ENCODE peak calls at places on chromosomes 1 and 21, in nine cellular contexts. X, F, K, D, T, I, H, E and L are unnamed samples.

GRCh38 chr1:67647814-67648358 is 37.1 kb upstream of the GADD45A start:
- DNase-seq in K (no peak), T (no peak), F (no peak), I (no peak), H (no peak), D (no peak), X (no peak), E (peak; percentile 19), L (no peak)

GRCh38 chr1:192631749-192632148 is 4.2 kb upstream of the RGS13 start:
- DNase-seq in K (no peak), F (no peak), I (no peak), H (no peak), D (no peak), E (no peak), X (no peak), T (no peak), L (no peak)

GRCh38 chr1:119348941-119349340 is 19.6 kb upstream of the HAO2 start:
- DNase-seq in H (no peak), K (no peak), E (peak; percentile 64), I (no peak), F (no peak), X (no peak), T (no peak), D (no peak), L (no peak)

GRCh38 chr1:207826557-207827487 is 75.0 kb downstream of the CD46 start:
- DNase-seq in F (no peak), K (no peak), I (peak; percentile 66), T (peak; percentile 69), H (no peak), D (peak; percentile 52), X (no peak), E (no peak), L (no peak)

GRCh38 chr1:202016022-202016624 is 5.7 kb downstream of the ELF3 start:
- DNase-seq in F (no peak), E (no peak), D (no peak), T (peak; percentile 57), H (no peak), K (no peak), I (no peak), X (no peak), L (no peak)

GRCh38 chr1:38071530-38072266 is 25.1 kb upstream of the POU3F1 start:
- DNase-seq in K (no peak), I (peak; percentile 28), F (peak; percentile 26), T (no peak), D (no peak), X (no peak), E (no peak), H (no peak), L (no peak)

GRCh38 chr1:3530931-3531818 is 76.7 kb downstream of the ARHGEF16 start:
- DNase-seq in E (peak; percentile 93), D (peak; percentile 89), T (peak; percentile 81), H (peak; percentile 86), K (peak; percentile 92), I (peak; percentile 54), F (peak; percentile 69), X (no peak), L (peak; percentile 84)

GRCh38 chr1:30419246-30419720 is 304.1 kb downstream of the MATN1 start:
- DNase-seq in I (no peak), X (no peak), F (no peak), H (no peak), D (no peak), T (no peak), E (peak; percentile 79), K (no peak), L (no peak)

GRCh38 chr1:45282346-45282745 is 44.3 kb upstream of the HPDL start:
- DNase-seq in T (no peak), I (peak; percentile 78), D (no peak), K (no peak), F (no peak), E (no peak), H (no peak), X (no peak), L (no peak)

GRCh38 chr1:165629848-165630628 is 996 bp upstream of the MGST3 start:
- DNase-seq in F (no peak), X (no peak), K (no peak), E (no peak), D (no peak), H (no peak), T (no peak), I (no peak), L (no peak)

GRCh38 chr1:43711524-43712386 is 4.4 kb downstream of the ST3GAL3 start:
- DNase-seq in K (no peak), D (no peak), X (no peak), E (no peak), F (peak; percentile 79), T (no peak), H (no peak), I (peak; percentile 66), L (no peak)

GRCh38 chr1:85957760-85958159 is 198.8 kb downstream of the COL24A1 start:
- DNase-seq in D (no peak), E (no peak), I (no peak), T (no peak), K (no peak), X (no peak), F (no peak), H (no peak), L (no peak)

GRCh38 chr21:21688877-21689276 is 690.7 kb downstream of the NCAM2 start:
- DNase-seq in D (no peak), F (no peak), X (no peak), I (no peak), H (no peak), T (no peak), K (peak; percentile 46), E (no peak), L (no peak)

GRCh38 chr1:154419620-154420020 is 14.5 kb downstream of the IL6R start:
- DNase-seq in I (peak; percentile 96), K (no peak), E (peak; percentile 97), T (peak; percentile 79), H (peak; percentile 90), F (peak; percentile 81), X (peak; percentile 33), D (peak; percentile 97), L (peak; percentile 42)

GRCh38 chr1:58395355-58395754 is 151.2 kb downstream of the OMA1 start:
- DNase-seq in T (no peak), X (no peak), E (no peak), F (peak; percentile 72), K (no peak), H (no peak), I (peak; percentile 78), D (no peak), L (no peak)

GRCh38 chr1:196148367-196148970 is 459.8 kb downstream of the KCNT2 start:
- DNase-seq in X (no peak), T (no peak), H (no peak), I (peak; percentile 63), D (no peak), E (no peak), K (peak; percentile 20), F (peak; percentile 23), L (no peak)

GRCh38 chr1:220368352-220369265 is 96.4 kb upstream of the RAB3GAP2 start:
- DNase-seq in K (no peak), D (no peak), T (no peak), H (no peak), X (no peak), F (peak; percentile 64), I (no peak), E (peak; percentile 81), L (no peak)

GRCh38 chr1:153344718-153345025 is 4.0 kb downstream of the PGLYRP4 start:
- DNase-seq in I (no peak), H (no peak), K (no peak), F (no peak), T (no peak), E (no peak), X (no peak), D (no peak), L (no peak)
- H3K4me1 ChIP-seq in I (no peaks in the 10 kb centered on the region), H (no peaks in the 10 kb centered on the region), K (peaks cover 40% of the 10 kb centered on the region), F (peaks cover 14% of the 10 kb centered on the region), T (no peaks in the 10 kb centered on the region), E (no peaks in the 10 kb centered on the region), X (peaks cover 8% of the 10 kb centered on the region), D (peaks cover 11% of the 10 kb centered on the region), L (peaks cover 39% of the 10 kb centered on the region)

GRCh38 chr21:44850208-44850800 is 23.2 kb downstream of the PTTG1IP start:
- DNase-seq in E (no peak), I (no peak), X (no peak), D (no peak), K (no peak), T (peak; percentile 42), F (no peak), H (no peak), L (no peak)

GRCh38 chr21:44847261-44848056 is 26.0 kb downstream of the PTTG1IP start:
- DNase-seq in X (no peak), T (no peak), E (no peak), F (no peak), H (no peak), I (no peak), K (no peak), D (no peak), L (no peak)

GRCh38 chr21:44849616-44850130 is 23.8 kb downstream of the PTTG1IP start:
- DNase-seq in K (no peak), T (peak; percentile 75), I (no peak), X (no peak), H (no peak), E (no peak), F (no peak), D (no peak), L (no peak)

GRCh38 chr21:44850905-44851657 is 22.4 kb downstream of the PTTG1IP start:
- DNase-seq in T (no peak), K (no peak), X (no peak), D (no peak), F (no peak), H (no peak), E (no peak), I (no peak), L (no peak)

DNA sequence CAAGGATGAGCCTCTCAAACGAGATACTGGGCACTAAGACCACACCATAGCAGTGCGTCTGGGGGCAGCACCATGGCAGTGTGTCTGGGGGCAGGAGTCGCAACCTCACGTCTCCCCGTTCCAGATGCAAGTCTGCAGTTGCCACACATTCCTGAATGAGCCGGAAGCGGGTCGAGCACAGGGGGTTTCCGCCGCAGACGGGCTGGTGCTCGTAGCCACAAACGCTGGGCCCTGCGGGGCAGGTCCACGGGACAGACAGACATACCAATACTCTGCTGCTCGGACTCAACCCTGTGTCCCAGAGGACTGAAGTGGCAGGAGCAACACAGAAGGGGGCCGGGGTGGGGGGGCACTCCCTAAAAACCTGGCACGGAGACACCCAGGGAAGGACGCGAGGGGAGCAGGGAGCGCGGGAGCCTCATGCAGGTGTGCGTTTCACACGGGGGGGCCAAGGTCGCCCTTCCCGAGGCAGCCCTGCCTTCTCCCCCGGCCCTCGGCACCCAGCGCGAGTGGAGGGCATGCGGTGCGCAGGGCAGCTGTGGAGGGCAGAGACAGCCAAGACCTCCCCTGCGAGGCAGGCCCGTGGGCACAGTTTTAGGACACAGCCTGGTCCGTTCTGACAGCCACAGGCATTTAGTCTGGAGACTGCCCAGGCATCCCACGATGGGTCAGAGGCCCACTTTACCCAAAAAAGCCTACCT is 24.5 kb downstream of the PTTG1IP start:
- DNase-seq in X (no peak), E (no peak), D (peak; percentile 21), H (no peak), F (no peak), T (no peak), I (no peak), K (no peak), L (no peak)
- H3K4me1 ChIP-seq in X (peaks cover 13% of the 10 kb centered on the region), E (peaks cover 24% of the 10 kb centered on the region), D (peaks cover 22% of the 10 kb centered on the region), H (no peaks in the 10 kb centered on the region), F (peaks cover 20% of the 10 kb centered on the region), T (peaks cover 70% of the 10 kb centered on the region), I (peaks cover 16% of the 10 kb centered on the region), K (no peaks in the 10 kb centered on the region), L (peaks cover 41% of the 10 kb centered on the region)

GRCh38 chr1:210237514-210237913 is 4.9 kb downstream of the SERTAD4 start:
- DNase-seq in E (peak; percentile 57), H (no peak), I (no peak), K (no peak), T (no peak), X (no peak), F (no peak), D (no peak), L (no peak)
- H3K4me1 ChIP-seq in E (peaks cover 84% of the 10 kb centered on the region), H (no peaks in the 10 kb centered on the region), I (peaks cover 54% of the 10 kb centered on the region), K (peaks cover 3% of the 10 kb centered on the region), T (peaks cover 61% of the 10 kb centered on the region), X (peaks cover 25% of the 10 kb centered on the region), F (peaks cover 14% of the 10 kb centered on the region), D (peaks cover 16% of the 10 kb centered on the region), L (no peaks in the 10 kb centered on the region)

GRCh38 chr1:204074274-204075115 is 1.6 kb downstream of the SOX13 start:
- DNase-seq in K (peak; percentile 74), X (no peak), F (peak; percentile 56), T (peak; percentile 81), D (peak; percentile 71), I (peak; percentile 80), H (peak; percentile 74), E (no peak), L (no peak)
- H3K4me1 ChIP-seq in K (peaks cover 23% of the 10 kb centered on the region), X (peaks cover 38% of the 10 kb centered on the region), F (peaks cover 17% of the 10 kb centered on the region), T (peaks cover 54% of the 10 kb centered on the region), D (peaks cover 49% of the 10 kb centered on the region), I (peaks cover 21% of the 10 kb centered on the region), H (peaks cover 23% of the 10 kb centered on the region), E (peaks cover 71% of the 10 kb centered on the region), L (no peaks in the 10 kb centered on the region)